ENCODE peak calls at places on chromosomes 3 and 15, in nine cellular contexts. L, O, H, B, M, G, A, P and V are unnamed samples.

GRCh38 chr3:183991403-183991802 is 26.3 kb downstream of the ABCC5 start:
- ATAC-seq in L (no peak), O (no peak), H (peak; percentile 20), B (no peak), M (no peak), G (no peak), A (no peak), P (no peak), V (no peak)

GRCh38 chr3:186406669-186407635 is 44.9 kb upstream of the DGKG start:
- ATAC-seq in L (peak; percentile 32), O (no peak), H (no peak), B (no peak), M (peak; percentile 97), G (peak; percentile 77), A (peak; percentile 94), P (no peak), V (peak; percentile 88)

GRCh38 chr3:172512363-172512762 is 10.9 kb downstream of the TNFSF10 start:
- ATAC-seq in L (peak; percentile 40), O (no peak), H (no peak), B (no peak), M (peak; percentile 54), G (no peak), A (no peak), P (peak; percentile 82), V (peak; percentile 31)

GRCh38 chr3:101926594-101927105 is 77.3 kb downstream of the NFKBIZ start:
- ATAC-seq in L (no peak), O (no peak), H (no peak), B (no peak), M (peak; percentile 33), G (no peak), A (no peak), P (no peak), V (no peak)

GRCh38 chr3:127987309-127987995 is 64.8 kb upstream of the SEC61A1 start:
- ATAC-seq in L (no peak), O (no peak), H (no peak), B (no peak), M (no peak), G (no peak), A (no peak), P (no peak), V (no peak)

GRCh38 chr3:52193059-52193458 is 4.9 kb upstream of the ALAS1 start:
- ATAC-seq in L (peak; percentile 74), O (no peak), H (no peak), B (peak; percentile 50), M (peak; percentile 11), G (no peak), A (peak; percentile 73), P (no peak), V (no peak)

GRCh38 chr3:107911337-107912000 is 179.4 kb downstream of the CD47 start:
- ATAC-seq in L (no peak), O (no peak), H (no peak), B (no peak), M (peak; percentile 81), G (no peak), A (no peak), P (no peak), V (no peak)

GRCh38 chr3:61928020-61928419 is 366.6 kb downstream of the PTPRG start:
- ATAC-seq in L (no peak), O (no peak), H (no peak), B (no peak), M (peak; percentile 35), G (no peak), A (peak; percentile 57), P (no peak), V (no peak)

GRCh38 chr3:99128205-99128604 is 226.7 kb upstream of the DCBLD2 start:
- ATAC-seq in L (no peak), O (no peak), H (no peak), B (no peak), M (no peak), G (no peak), A (no peak), P (no peak), V (no peak)

GRCh38 chr3:15271785-15272381 is 60.5 kb downstream of the SH3BP5 start:
- ATAC-seq in L (peak; percentile 44), O (no peak), H (no peak), B (no peak), M (peak; percentile 30), G (no peak), A (no peak), P (no peak), V (no peak)

GRCh38 chr3:157532529-157533297 is 29.5 kb upstream of the VEPH1 start:
- ATAC-seq in L (peak; percentile 80), O (peak; percentile 95), H (peak; percentile 90), B (peak; percentile 90), M (peak; percentile 90), G (peak; percentile 96), A (peak; percentile 81), P (peak; percentile 87), V (peak; percentile 85)

GRCh38 chr15:100663066-100663465 is 60.7 kb downstream of the ASB7 start:
- ATAC-seq in L (no peak), O (peak; percentile 97), H (peak; percentile 87), B (peak; percentile 93), M (peak; percentile 36), G (no peak), A (no peak), P (peak; percentile 69), V (no peak)

GRCh38 chr15:60760646-60761504 is 281.9 kb upstream of the ICE2 start:
- ATAC-seq in L (no peak), O (no peak), H (no peak), B (no peak), M (no peak), G (no peak), A (no peak), P (no peak), V (no peak)

GRCh38 chr3:74988095-74988494 is 373.6 kb upstream of the CNTN3 start:
- ATAC-seq in L (no peak), O (no peak), H (no peak), B (no peak), M (no peak), G (no peak), A (no peak), P (no peak), V (no peak)

GRCh38 chr3:149688122-149688757 is 30.4 kb upstream of the WWTR1 start:
- ATAC-seq in L (no peak), O (no peak), H (peak; percentile 27), B (no peak), M (no peak), G (no peak), A (no peak), P (no peak), V (no peak)

GRCh38 chr3:66302288-66302687 is 81.5 kb downstream of the SLC25A26 start:
- ATAC-seq in L (peak; percentile 14), O (no peak), H (no peak), B (no peak), M (peak; percentile 43), G (no peak), A (no peak), P (no peak), V (no peak)

GRCh38 chr3:48926425-48927392 is 8.1 kb downstream of the ARIH2 start:
- ATAC-seq in L (peak; percentile 68), O (peak; percentile 77), H (no peak), B (no peak), M (peak; percentile 71), G (no peak), A (no peak), P (peak; percentile 77), V (no peak)

GRCh38 chr3:32077260-32078084 is 28.9 kb upstream of the GPD1L start:
- ATAC-seq in L (peak; percentile 45), O (no peak), H (peak; percentile 93), B (no peak), M (peak; percentile 65), G (no peak), A (peak; percentile 78), P (peak; percentile 47), V (no peak)

GRCh38 chr3:130374033-130374432 is 28.6 kb downstream of the COL6A5 start:
- ATAC-seq in L (no peak), O (no peak), H (no peak), B (no peak), M (no peak), G (no peak), A (no peak), P (no peak), V (no peak)

GRCh38 chr3:161221881-161222600 is 930 bp downstream of the NMD3 start:
- ATAC-seq in L (peak; percentile 19), O (no peak), H (no peak), B (no peak), M (peak; percentile 49), G (no peak), A (no peak), P (peak; percentile 47), V (no peak)

GRCh38 chr3:29486087-29486486 is 205.2 kb downstream of the RBMS3 start:
- ATAC-seq in L (no peak), O (no peak), H (no peak), B (peak; percentile 87), M (peak; percentile 54), G (no peak), A (peak; percentile 72), P (no peak), V (peak; percentile 80)

DNA sequence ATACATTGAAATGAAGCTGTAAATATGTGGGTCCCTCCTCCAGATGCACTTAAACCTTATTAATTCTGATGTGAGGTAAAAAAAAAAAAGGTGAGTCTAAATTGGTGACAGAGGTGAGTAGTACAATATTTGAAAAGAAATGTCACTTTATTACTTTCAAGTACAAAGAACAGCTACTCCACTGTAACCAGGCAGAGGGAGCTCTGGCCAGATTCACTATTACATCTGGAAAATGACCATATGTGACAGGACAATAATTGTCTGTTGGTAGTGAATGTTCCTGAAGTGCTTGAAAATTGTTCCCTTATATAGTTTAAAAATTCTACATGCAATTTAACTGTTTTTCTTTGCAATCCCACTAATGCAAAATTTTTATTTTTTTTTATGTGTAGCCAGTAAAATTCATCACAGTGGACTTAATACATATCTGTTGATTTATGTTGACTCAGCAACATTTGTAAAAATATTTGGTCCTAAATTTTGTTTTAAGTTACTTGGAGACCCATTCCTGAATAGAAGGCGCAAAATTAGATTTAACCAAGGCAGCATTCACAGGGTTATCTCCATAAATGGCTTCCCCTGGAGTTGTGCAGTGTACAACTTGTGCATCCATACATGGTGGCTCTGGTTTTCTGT is 231.9 kb upstream of the TBC1D5 start:
- ATAC-seq in L (no peak), O (peak; percentile 42), H (no peak), B (peak; percentile 62), M (no peak), G (no peak), A (no peak), P (peak; percentile 44), V (no peak)
- TF ChIP-seq CTCF in L (no peak), O (no peak), H (no peak), B (peak; percentile 22), M (no peak), G (no peak), A (no peak), P (peak; percentile 15), V (no peak)

GRCh38 chr15:42274693-42274971 is 1.4 kb upstream of the TMEM87A start:
- ATAC-seq in L (no peak), O (no peak), H (no peak), B (no peak), M (no peak), G (no peak), A (no peak), P (no peak), V (no peak)
- TF ChIP-seq POLR2A in L (no peak), O (no peak), H (no peak), B (no peak), M (no peak), G (no peak), A (no peak), P (no peak), V (no peak)

GRCh38 chr3:87792532-87793321 is 266.1 kb downstream of the CGGBP1 start:
- ATAC-seq in L (peak; percentile 19), O (no peak), H (peak; percentile 86), B (peak; percentile 89), M (peak; percentile 33), G (peak; percentile 58), A (no peak), P (peak; percentile 74), V (peak; percentile 19)
- TF ChIP-seq CTCF in L (no peak), O (no peak), H (no peak), B (peak; percentile 33), M (no peak), G (no peak), A (no peak), P (peak; percentile 36), V (no peak)

GRCh38 chr3:138174421-138175122 is at the start of gene DBR1:
- ATAC-seq in L (peak; percentile 97), O (peak; percentile 93), H (peak; percentile 99), B (peak; percentile 98), M (peak; percentile 96), G (peak; percentile 95), A (peak; percentile 94), P (peak; percentile 95), V (peak; percentile 92)
- TF ChIP-seq POLR2A in L (peak; percentile 87), O (peak; percentile 95), H (peak; percentile 90), B (peak; percentile 90), M (peak; percentile 79), G (peak; percentile 98), A (peak; percentile 50), P (peak; percentile 91), V (peak; percentile 70)